ENCODE peak calls at places on chromosomes 13 and 19, in seven cellular contexts. Q is DND-41; K is mucosa of descending colon; B is NCI-H2107; I is activated CD4-positive, alpha-beta T cell treated with anti-CD3 and anti-CD28 coated beads, Interleukin-2, amount 50 U/mL, for 48 hours; P is CD8-positive, alpha-beta T cell; E is GM19239. M is an unnamed sample.

GRCh38 chr13:24092108-24092507 is 68.4 kb upstream of the SPATA13 start:
- DNase-seq in P (no peak), K (no peak), Q (no peak), E (no peak), B (no peak), I (no peak), M (no peak)

GRCh38 chr13:31530883-31531282 is 208.4 kb upstream of the RXFP2 start:
- DNase-seq in E (no peak), B (no peak), K (no peak), P (no peak), I (no peak), Q (no peak), M (no peak)

GRCh38 chr13:85500716-85501256 is 298.4 kb downstream of the SLITRK6 start:
- DNase-seq in P (no peak), I (no peak), Q (no peak), E (no peak), B (no peak), K (no peak), M (no peak)

GRCh38 chr13:24064258-24064860 is 96.2 kb upstream of the SPATA13 start:
- DNase-seq in P (no peak), I (no peak), B (no peak), E (no peak), Q (no peak), K (no peak), M (no peak)

GRCh38 chr19:23554548-23554947 is 132.5 kb downstream of the ZNF675 start:
- DNase-seq in B (no peak), I (no peak), K (no peak), P (no peak), E (no peak), Q (no peak), M (peak; percentile 36)

GRCh38 chr13:28248080-28248479 is 109.7 kb downstream of the PAN3 start:
- DNase-seq in E (no peak), Q (no peak), K (no peak), P (no peak), I (no peak), B (no peak), M (no peak)

GRCh38 chr13:48675247-48675646 is 21.5 kb downstream of the CYSLTR2 start:
- DNase-seq in I (no peak), B (no peak), K (no peak), P (no peak), Q (peak; percentile 67), E (no peak), M (no peak)

GRCh38 chr19:56138069-56138468 is 3.0 kb upstream of the ZNF444 start:
- DNase-seq in E (no peak), I (no peak), K (no peak), B (no peak), P (no peak), Q (no peak), M (no peak)

GRCh38 chr13:31591834-31592233 is 147.5 kb upstream of the RXFP2 start:
- DNase-seq in I (no peak), K (no peak), E (no peak), P (no peak), Q (no peak), B (no peak), M (no peak)

GRCh38 chr19:33393286-33394005 is 19.9 kb downstream of the CEBPG start:
- DNase-seq in P (no peak), I (no peak), Q (no peak), E (no peak), B (no peak), K (peak; percentile 31), M (no peak)

GRCh38 chr13:44763604-44764311 is 187.6 kb upstream of the TSC22D1 start:
- DNase-seq in K (peak; percentile 68), Q (no peak), P (no peak), E (no peak), B (no peak), I (no peak), M (no peak)

GRCh38 chr19:48370955-48371354 is 6.8 kb downstream of the SYNGR4 start:
- DNase-seq in K (no peak), Q (no peak), E (no peak), B (no peak), P (no peak), I (no peak), M (no peak)

GRCh38 chr13:70043685-70044084 is 63.9 kb upstream of the ATXN8OS start:
- DNase-seq in E (no peak), B (no peak), P (no peak), I (no peak), K (no peak), Q (no peak), M (no peak)

GRCh38 chr19:29526730-29527499 is 1.1 kb downstream of the VSTM2B start:
- DNase-seq in E (no peak), B (no peak), P (no peak), Q (no peak), K (no peak), I (peak; percentile 45), M (no peak)

GRCh38 chr19:3612901-3613741 is 6.4 kb upstream of the TBXA2R start:
- DNase-seq in I (no peak), B (no peak), E (no peak), P (no peak), K (no peak), Q (no peak), M (no peak)

GRCh38 chr13:43767351-43767901 is 19.3 kb downstream of the ENOX1 start:
- DNase-seq in E (no peak), Q (no peak), I (no peak), P (no peak), B (no peak), K (no peak), M (peak; percentile 13)